ENCODE peak calls at places on chromosomes 16 and 17, in five cellular contexts. One of them, this sample, is unnamed.

GRCh38 chr17:7238418-7239090 is 703 bp downstream of the PHF23 start:
- DNase-seq in GM23338: no peak
- DNase-seq in GM12878: no peak
- DNase-seq in HCT116: no peak
- DNase-seq in Panc1: no peak
- DNase-seq in this sample: no peak

GRCh38 chr17:1764274-1764673 is 2.4 kb downstream of the SERPINF1 start:
- DNase-seq in HCT116: no peak
- DNase-seq in Panc1: no peak
- DNase-seq in GM23338: no peak
- DNase-seq in GM12878: no peak
- DNase-seq in this sample: no peak

GRCh38 chr16:29028457-29029167 is 43.8 kb downstream of the LAT start:
- DNase-seq in GM23338: peak
- DNase-seq in GM12878: no peak
- DNase-seq in HCT116: no peak
- DNase-seq in Panc1: no peak
- DNase-seq in this sample: no peak

GRCh38 chr17:45313927-45314760 is 2.7 kb downstream of the MAP3K14 start:
- DNase-seq in HCT116: no peak
- DNase-seq in GM12878: no peak
- DNase-seq in Panc1: no peak
- DNase-seq in GM23338: no peak
- DNase-seq in this sample: no peak

GRCh38 chr16:71250461-71251232 is 20.1 kb upstream of the HYDIN start:
- DNase-seq in Panc1: no peak
- DNase-seq in GM12878: no peak
- DNase-seq in HCT116: no peak
- DNase-seq in GM23338: peak
- DNase-seq in this sample: no peak

GRCh38 chr16:4373909-4374742 is 2.5 kb downstream of the VASN start:
- DNase-seq in GM12878: no peak
- DNase-seq in GM23338: peak
- DNase-seq in HCT116: no peak
- DNase-seq in Panc1: no peak
- DNase-seq in this sample: no peak

GRCh38 chr16:75011634-75012307 is 12.9 kb downstream of the ZNRF1 start:
- DNase-seq in HCT116: peak
- DNase-seq in Panc1: no peak
- DNase-seq in GM12878: peak
- DNase-seq in GM23338: no peak
- DNase-seq in this sample: no peak

GRCh38 chr17:44063704-44064639 is 2.5 kb downstream of the LSM12 start:
- DNase-seq in Panc1: no peak
- DNase-seq in HCT116: no peak
- DNase-seq in GM12878: no peak
- DNase-seq in GM23338: no peak
- DNase-seq in this sample: no peak

GRCh38 chr16:56641166-56641565 is 2.7 kb downstream of the MT1A start:
- DNase-seq in Panc1: no peak
- DNase-seq in GM12878: no peak
- DNase-seq in HCT116: no peak
- DNase-seq in GM23338: no peak
- DNase-seq in this sample: no peak

GRCh38 chr17:9959377-9959981 is 54.4 kb upstream of the RCVRN start:
- DNase-seq in HCT116: peak
- DNase-seq in GM12878: no peak
- DNase-seq in Panc1: no peak
- DNase-seq in GM23338: peak
- DNase-seq in this sample: peak

GRCh38 chr17:64183815-64184397 is 54.0 kb upstream of the ERN1 start:
- DNase-seq in GM23338: no peak
- DNase-seq in GM12878: no peak
- DNase-seq in Panc1: no peak
- DNase-seq in HCT116: no peak
- DNase-seq in this sample: no peak

GRCh38 chr16:89004209-89004831 is 27.3 kb upstream of the CBFA2T3 start:
- DNase-seq in GM23338: no peak
- DNase-seq in Panc1: no peak
- DNase-seq in HCT116: no peak
- DNase-seq in GM12878: no peak
- DNase-seq in this sample: no peak

GRCh38 chr16:648071-648785 is 937 bp upstream of the WDR90 start:
- DNase-seq in HCT116: no peak
- DNase-seq in GM12878: no peak
- DNase-seq in GM23338: peak
- DNase-seq in Panc1: no peak
- DNase-seq in this sample: peak
- H3K4me3 ChIP-seq in HCT116: peak
- H3K4me3 ChIP-seq in GM12878: peak
- H3K4me3 ChIP-seq in GM23338: peak
- H3K4me3 ChIP-seq in Panc1: peak
- H3K4me3 ChIP-seq in this sample: peak

DNA sequence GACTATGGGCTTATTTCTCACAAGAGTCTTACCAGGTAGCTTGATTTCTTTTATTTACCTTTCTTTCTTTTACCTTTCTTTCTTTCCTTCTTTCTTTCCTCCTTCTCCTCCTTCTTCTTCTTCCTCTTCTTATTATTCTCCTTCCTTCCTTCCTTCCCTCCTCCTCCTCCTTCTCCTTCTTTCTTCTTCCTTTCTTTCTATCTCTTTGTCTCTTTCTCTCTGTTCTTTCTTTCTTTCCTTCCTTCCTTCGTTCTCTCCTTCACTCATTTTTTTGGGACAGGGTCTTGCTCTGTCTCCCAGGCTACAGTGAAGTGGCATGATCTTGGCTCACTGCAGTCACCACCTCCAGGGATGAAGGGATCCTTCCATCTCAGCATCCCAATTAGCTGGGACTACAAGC is 363.6 kb upstream of the MAF start:
- DNase-seq in HCT116: no peak
- DNase-seq in GM23338: no peak
- DNase-seq in Panc1: no peak
- DNase-seq in GM12878: no peak
- DNase-seq in this sample: no peak
- TF ChIP-seq REST in HCT116: no peak
- TF ChIP-seq REST in GM23338: no peak
- TF ChIP-seq REST in Panc1: no peak
- TF ChIP-seq REST in GM12878: no peak
- TF ChIP-seq REST in this sample: no peak

GRCh38 chr17:77281024-77281903 is 140.5 kb downstream of the SEC14L1 start:
- DNase-seq in Panc1: no peak
- DNase-seq in GM23338: peak
- DNase-seq in GM12878: no peak
- DNase-seq in HCT116: no peak
- DNase-seq in this sample: no peak

GRCh38 chr17:77280304-77280910 is 139.6 kb downstream of the SEC14L1 start:
- DNase-seq in Panc1: no peak
- DNase-seq in GM12878: no peak
- DNase-seq in GM23338: peak
- DNase-seq in HCT116: peak
- DNase-seq in this sample: no peak

GRCh38 chr17:77282524-77283515 is 142.1 kb downstream of the SEC14L1 start:
- DNase-seq in HCT116: no peak
- DNase-seq in GM23338: no peak
- DNase-seq in GM12878: peak
- DNase-seq in Panc1: no peak
- DNase-seq in this sample: no peak

GRCh38 chr17:77284023-77284617 is 143.4 kb downstream of the SEC14L1 start:
- DNase-seq in HCT116: no peak
- DNase-seq in Panc1: no peak
- DNase-seq in GM12878: no peak
- DNase-seq in GM23338: no peak
- DNase-seq in this sample: no peak

GRCh38 chr17:77281904-77282367 is 141.2 kb downstream of the SEC14L1 start:
- DNase-seq in HCT116: no peak
- DNase-seq in Panc1: no peak
- DNase-seq in GM12878: no peak
- DNase-seq in GM23338: peak
- DNase-seq in this sample: no peak
- TF ChIP-seq POLR2AphosphoS5 in HCT116: no peak
- TF ChIP-seq POLR2AphosphoS5 in Panc1: no peak
- TF ChIP-seq POLR2AphosphoS5 in GM12878: no peak
- TF ChIP-seq POLR2AphosphoS5 in GM23338: no peak
- TF ChIP-seq POLR2AphosphoS5 in this sample: no peak

DNA sequence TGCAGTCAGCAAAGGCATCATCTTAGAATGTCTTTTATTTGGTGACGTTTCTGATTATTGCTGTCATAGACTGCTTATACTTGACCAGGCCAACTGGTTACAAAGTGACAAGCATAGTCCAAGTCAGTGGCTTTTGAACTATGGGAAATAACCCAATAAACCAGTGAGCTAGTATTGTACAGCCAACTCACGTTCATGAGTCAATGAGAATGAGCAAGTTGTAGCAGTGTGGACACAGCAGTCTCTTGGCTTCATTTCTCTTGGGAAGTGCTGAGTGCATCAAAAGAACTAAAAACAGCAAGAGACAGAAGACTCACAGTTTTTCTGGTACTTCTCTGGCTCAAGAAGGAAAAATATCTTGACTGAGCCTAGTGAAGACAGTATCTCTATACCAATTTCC is 36.9 kb upstream of the CRISPLD2 start:
- DNase-seq in GM23338: no peak
- DNase-seq in GM12878: no peak
- DNase-seq in HCT116: no peak
- DNase-seq in Panc1: no peak
- DNase-seq in this sample: no peak
- H3K4me3 ChIP-seq in GM23338: no peak
- H3K4me3 ChIP-seq in GM12878: no peak
- H3K4me3 ChIP-seq in HCT116: no peak
- H3K4me3 ChIP-seq in Panc1: no peak
- H3K4me3 ChIP-seq in this sample: no peak

GRCh38 chr16:11677451-11677951 is 9.2 kb downstream of the SNN start:
- DNase-seq in HCT116: no peak
- DNase-seq in GM12878: no peak
- DNase-seq in GM23338: no peak
- DNase-seq in Panc1: no peak
- DNase-seq in this sample: no peak
- TF ChIP-seq REST in HCT116: no peak
- TF ChIP-seq REST in GM12878: no peak
- TF ChIP-seq REST in GM23338: no peak
- TF ChIP-seq REST in Panc1: no peak
- TF ChIP-seq REST in this sample: no peak

DNA sequence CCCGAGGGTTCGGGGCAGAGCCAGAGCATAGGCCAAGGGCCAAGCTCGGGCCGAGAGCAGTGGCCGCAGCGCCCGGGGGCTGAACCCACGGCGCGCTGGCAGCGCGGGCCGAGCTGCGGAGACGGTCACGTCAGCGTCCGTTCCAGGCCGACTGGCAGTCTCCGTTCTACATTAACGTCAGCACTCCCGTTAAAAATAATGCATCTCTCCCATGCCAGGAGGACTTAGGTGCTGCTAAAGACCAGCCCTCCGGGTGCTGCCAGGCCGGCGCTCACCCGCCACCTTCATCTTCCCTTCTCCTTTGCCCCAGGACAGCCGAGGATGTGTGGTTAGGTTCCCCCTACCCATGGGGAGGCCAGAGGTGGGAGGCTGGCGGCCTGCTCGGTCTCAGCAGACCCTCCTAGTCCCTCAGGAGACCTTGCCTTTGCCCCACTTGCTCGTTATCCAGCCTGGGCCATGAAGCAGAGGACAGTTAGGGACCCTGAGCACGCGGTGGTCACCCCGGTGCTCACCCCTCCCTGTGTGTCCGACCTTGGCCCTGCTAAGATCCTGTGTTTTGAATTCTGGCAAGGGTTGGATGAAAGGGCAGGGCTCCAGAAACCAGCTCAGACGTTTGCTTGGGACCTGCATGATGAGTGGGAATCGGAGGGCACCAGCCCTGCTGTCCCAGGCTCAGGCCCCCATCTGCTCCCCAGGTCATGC is 570 bp downstream of the MPG start:
- DNase-seq in HCT116: no peak
- DNase-seq in GM23338: no peak
- DNase-seq in Panc1: no peak
- DNase-seq in GM12878: no peak
- DNase-seq in this sample: peak
- TF ChIP-seq POLR2AphosphoS5 in HCT116: no peak
- TF ChIP-seq POLR2AphosphoS5 in GM23338: no peak
- TF ChIP-seq POLR2AphosphoS5 in Panc1: no peak
- TF ChIP-seq POLR2AphosphoS5 in GM12878: peak
- TF ChIP-seq POLR2AphosphoS5 in this sample: no peak

DNA sequence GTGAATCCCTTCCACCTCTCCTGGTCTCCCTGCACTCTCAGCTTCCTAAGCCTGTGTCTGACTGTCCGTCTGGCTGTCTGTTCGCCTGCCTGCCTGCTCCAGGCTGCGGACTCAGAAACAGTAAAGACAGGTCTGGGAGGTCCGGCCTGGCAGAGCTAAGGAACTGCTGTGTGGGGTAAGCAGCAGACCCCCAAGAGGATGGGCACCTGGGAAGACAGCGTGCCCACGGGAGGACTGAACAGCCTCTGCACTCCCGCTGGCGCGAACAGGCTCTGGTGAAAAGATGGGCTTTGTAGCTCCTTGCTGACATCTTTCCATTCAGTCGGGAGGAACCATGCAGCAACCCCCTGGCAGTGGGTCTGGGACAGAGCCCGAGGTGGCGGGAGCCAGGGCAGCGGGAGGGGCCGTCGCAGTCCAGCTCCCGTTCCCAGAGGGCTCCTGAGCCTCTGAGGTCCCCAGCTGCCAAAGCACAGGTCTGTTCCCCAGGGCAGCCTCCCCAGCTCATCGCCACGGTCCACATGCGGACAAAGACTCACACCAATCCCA is 196.3 kb downstream of the RBFOX3 start:
- DNase-seq in Panc1: no peak
- DNase-seq in HCT116: no peak
- DNase-seq in GM12878: no peak
- DNase-seq in GM23338: no peak
- DNase-seq in this sample: no peak
- H3K4me3 ChIP-seq in Panc1: no peak
- H3K4me3 ChIP-seq in HCT116: no peak
- H3K4me3 ChIP-seq in GM12878: no peak
- H3K4me3 ChIP-seq in GM23338: no peak
- H3K4me3 ChIP-seq in this sample: no peak

DNA sequence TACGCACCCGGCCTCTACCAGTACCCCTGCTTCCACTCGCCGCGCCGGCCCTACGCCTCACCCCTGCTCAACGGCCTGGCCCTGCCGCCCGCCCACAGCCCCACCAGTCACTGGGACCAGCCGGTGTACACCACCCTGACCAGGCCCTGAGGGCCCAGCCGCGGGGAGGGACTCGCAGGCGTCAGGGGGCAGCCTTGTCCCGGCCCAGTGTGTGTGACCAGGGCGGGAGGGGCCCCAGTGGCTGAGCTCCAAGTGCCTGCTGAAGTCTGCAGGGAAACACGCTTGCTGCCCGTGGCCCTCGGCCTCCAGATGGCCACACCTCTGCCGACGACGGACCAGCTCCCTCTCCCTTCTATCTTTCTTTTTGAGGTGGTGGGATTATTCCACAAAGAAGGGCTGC is 3.7 kb downstream of the SOX8 start:
- DNase-seq in GM23338: no peak
- DNase-seq in GM12878: no peak
- DNase-seq in HCT116: no peak
- DNase-seq in Panc1: no peak
- DNase-seq in this sample: no peak
- TF ChIP-seq REST in GM23338: no peak
- TF ChIP-seq REST in GM12878: no peak
- TF ChIP-seq REST in HCT116: no peak
- TF ChIP-seq REST in Panc1: no peak
- TF ChIP-seq REST in this sample: no peak

This sample was measured in HL-60.